ENCODE peak calls at places on chromosomes 7 and 10, in eight cellular contexts. P is hepatocyte, Q is DND-41, O is Panc1, C is spleen, M is astrocyte, Z is GM23248, J is fibroblast of lung. S is an unnamed sample.

GRCh38 chr10:68208424-68209042 is 23.4 kb downstream of the ATOH7 start:
- DNase-seq in Z (peak; percentile 81), M (peak; percentile 55), J (peak; percentile 81), Q (peak; percentile 22), O (no peak), C (no peak), P (peak; percentile 80), S (no peak)

GRCh38 chr7:128112018-128112780 is 81.0 kb upstream of the LRRC4 start:
- DNase-seq in Q (no peak), M (no peak), O (no peak), Z (no peak), P (no peak), J (no peak), C (peak; percentile 83), S (no peak)

GRCh38 chr7:65302883-65303282 is 70.8 kb upstream of the ZNF92 start:
- DNase-seq in J (no peak), P (no peak), M (no peak), Q (no peak), O (no peak), C (no peak), Z (no peak), S (no peak)

GRCh38 chr10:56646712-56647111 is 285.7 kb upstream of the ZWINT start:
- DNase-seq in C (peak; percentile 31), Q (no peak), O (no peak), Z (no peak), J (no peak), P (no peak), M (no peak), S (no peak)

GRCh38 chr10:133278577-133279265 is 2.1 kb upstream of the ADAM8 start:
- DNase-seq in P (peak; percentile 83), Q (no peak), J (peak; percentile 44), O (no peak), M (peak; percentile 71), C (peak; percentile 96), Z (no peak), S (no peak)

GRCh38 chr10:44978570-44979280 is at the start of gene DEPP1:
- DNase-seq in M (peak; percentile 88), P (peak; percentile 98), J (peak; percentile 89), Z (peak; percentile 88), Q (no peak), O (peak; percentile 91), C (peak; percentile 82), S (peak; percentile 22)

GRCh38 chr10:119396709-119397071 is 145.8 kb downstream of the RGS10 start:
- DNase-seq in Q (no peak), Z (no peak), J (no peak), M (no peak), P (no peak), O (no peak), C (no peak), S (no peak)

GRCh38 chr10:2083591-2083990 is 346.3 kb upstream of the ADARB2 start:
- DNase-seq in P (no peak), O (no peak), J (no peak), C (no peak), Q (no peak), Z (no peak), M (no peak), S (no peak)

GRCh38 chr7:154873722-154874121 is 129.2 kb downstream of the PAXIP1 start:
- DNase-seq in Q (no peak), J (no peak), Z (no peak), C (peak; percentile 19), M (no peak), P (no peak), O (no peak), S (no peak)

GRCh38 chr7:15368653-15369052 is 193.2 kb downstream of the AGMO start:
- DNase-seq in Z (no peak), Q (no peak), P (no peak), J (no peak), O (no peak), C (no peak), M (no peak), S (no peak)

GRCh38 chr10:112899396-112900065 is 50.5 kb upstream of the TCF7L2 start:
- DNase-seq in Z (no peak), C (no peak), Q (no peak), M (no peak), P (no peak), J (no peak), O (no peak), S (no peak)

GRCh38 chr10:76308946-76309529 is 877.6 kb downstream of the LRMDA start:
- DNase-seq in J (no peak), P (no peak), C (no peak), M (peak; percentile 53), Z (no peak), O (no peak), Q (no peak), S (no peak)

GRCh38 chr10:16992611-16993119 is 136.9 kb downstream of the CUBN start:
- DNase-seq in Q (no peak), O (no peak), Z (peak; percentile 53), P (no peak), C (no peak), J (peak; percentile 15), M (no peak), S (no peak)

GRCh38 chr10:36068542-36068941 is 426.4 kb upstream of the FZD8 start:
- DNase-seq in O (no peak), Z (no peak), M (no peak), Q (no peak), J (no peak), C (no peak), P (no peak), S (no peak)

GRCh38 chr10:110850990-110851389 is 20.7 kb upstream of the PDCD4 start:
- DNase-seq in J (no peak), M (no peak), Q (peak; percentile 51), O (no peak), C (no peak), Z (peak; percentile 56), P (peak; percentile 8), S (no peak)
- H3K4me1 ChIP-seq in J (no peaks in the 10 kb centered on the region), M (no peaks in the 10 kb centered on the region), Q (peaks cover 10% of the 10 kb centered on the region), O (peaks cover 3% of the 10 kb centered on the region), C (peaks cover 20% of the 10 kb centered on the region), Z (peaks cover 5% of the 10 kb centered on the region), P (peaks cover 55% of the 10 kb centered on the region), S (peaks cover 60% of the 10 kb centered on the region)

GRCh38 chr10:122424059-122424458 is 30.4 kb upstream of the ARMS2 start:
- DNase-seq in P (no peak), J (no peak), Q (no peak), Z (no peak), O (no peak), C (no peak), M (no peak), S (no peak)
- H3K4me1 ChIP-seq in P (no peaks in the 10 kb centered on the region), J (peaks cover 8% of the 10 kb centered on the region), Q (no peaks in the 10 kb centered on the region), Z (peaks cover 29% of the 10 kb centered on the region), O (no peaks in the 10 kb centered on the region), C (peaks cover 5% of the 10 kb centered on the region), M (peaks cover 3% of the 10 kb centered on the region), S (peaks cover 38% of the 10 kb centered on the region)

GRCh38 chr10:116768786-116769185 is 26.4 kb upstream of the HSPA12A start:
- DNase-seq in O (no peak), Q (no peak), P (no peak), J (no peak), Z (peak; percentile 53), M (no peak), C (no peak), S (no peak)
- H3K4me1 ChIP-seq in O (no peaks in the 10 kb centered on the region), Q (no peaks in the 10 kb centered on the region), P (peaks cover 12% of the 10 kb centered on the region), J (peaks cover 25% of the 10 kb centered on the region), Z (peaks cover 51% of the 10 kb centered on the region), M (peaks cover 15% of the 10 kb centered on the region), C (peaks cover 2% of the 10 kb centered on the region), S (no peaks in the 10 kb centered on the region)

GRCh38 chr10:88236121-88236743 is 346.9 kb downstream of the RNLS start:
- DNase-seq in Z (no peak), M (no peak), C (no peak), O (no peak), Q (peak; percentile 33), P (no peak), J (no peak), S (no peak)
- H3K4me1 ChIP-seq in Z (no peaks in the 10 kb centered on the region), M (peaks cover 3% of the 10 kb centered on the region), C (no peaks in the 10 kb centered on the region), O (peaks cover 3% of the 10 kb centered on the region), Q (peaks cover 40% of the 10 kb centered on the region), P (peaks cover 10% of the 10 kb centered on the region), J (no peaks in the 10 kb centered on the region), S (no peaks in the 10 kb centered on the region)

GRCh38 chr10:79158402-79159097 is 89.8 kb downstream of the ZMIZ1 start:
- DNase-seq in J (no peak), Z (peak; percentile 37), M (no peak), O (no peak), C (no peak), P (no peak), Q (no peak), S (no peak)

GRCh38 chr10:79160191-79160590 is 91.4 kb downstream of the ZMIZ1 start:
- DNase-seq in C (no peak), J (no peak), P (no peak), M (no peak), Q (no peak), Z (peak; percentile 36), O (no peak), S (no peak)

GRCh38 chr10:79159785-79160184 is 91.0 kb downstream of the ZMIZ1 start:
- DNase-seq in Z (peak; percentile 92), C (no peak), P (no peak), O (no peak), Q (no peak), M (peak; percentile 78), J (peak; percentile 70), S (no peak)

GRCh38 chr10:79158004-79158340 is 89.2 kb downstream of the ZMIZ1 start:
- DNase-seq in J (no peak), Q (no peak), O (no peak), Z (no peak), P (no peak), C (no peak), M (no peak), S (no peak)

GRCh38 chr10:79159141-79159619 is 90.4 kb downstream of the ZMIZ1 start:
- DNase-seq in C (no peak), M (peak; percentile 76), P (no peak), Q (no peak), Z (peak; percentile 96), O (no peak), J (peak; percentile 81), S (no peak)
- H3K4me1 ChIP-seq in C (peaks cover 21% of the 10 kb centered on the region), M (peaks cover 67% of the 10 kb centered on the region), P (peaks cover 72% of the 10 kb centered on the region), Q (no peaks in the 10 kb centered on the region), Z (peaks cover 73% of the 10 kb centered on the region), O (peaks cover 76% of the 10 kb centered on the region), J (peaks cover 69% of the 10 kb centered on the region), S (no peaks in the 10 kb centered on the region)

GRCh38 chr7:116576350-116577319 is 51.8 kb downstream of the CAV1 start:
- DNase-seq in Z (peak; percentile 96), Q (no peak), J (peak; percentile 92), C (no peak), M (peak; percentile 96), P (peak; percentile 35), O (no peak), S (no peak)
- H3K4me1 ChIP-seq in Z (peaks cover 72% of the 10 kb centered on the region), Q (no peaks in the 10 kb centered on the region), J (peaks cover 18% of the 10 kb centered on the region), C (peaks cover 9% of the 10 kb centered on the region), M (peaks cover 32% of the 10 kb centered on the region), P (peaks cover 9% of the 10 kb centered on the region), O (peaks cover 9% of the 10 kb centered on the region), S (no peaks in the 10 kb centered on the region)